ENCODE peak calls at places on chromosomes 11 and 22, in four cellular contexts. D is GM13976, L is lung, U is heart left ventricle. R is an unnamed sample.

GRCh38 chr11:40235841-40236240 is 1223.6 kb downstream of the LRRC4C start:
- DNase-seq in L (no peak), D (no peak), U (no peak), R (no peak)

GRCh38 chr11:104134760-104135159 is 29.2 kb downstream of the PDGFD start:
- DNase-seq in U (no peak), L (no peak), D (no peak), R (no peak)

GRCh38 chr11:119470316-119471266 is 47.6 kb upstream of the THY1 start:
- DNase-seq in L (no peak), U (no peak), D (no peak), R (no peak)

GRCh38 chr11:9784602-9785315 is 120.9 kb downstream of the SWAP70 start:
- DNase-seq in U (no peak), D (no peak), L (no peak), R (no peak)

GRCh38 chr11:57763568-57763967 is 2.0 kb downstream of the CTNND1 start:
- DNase-seq in D (no peak), U (no peak), L (no peak), R (no peak)

GRCh38 chr11:111387318-111387863 is 8.3 kb upstream of the POU2AF1 start:
- DNase-seq in L (peak), U (no peak), D (no peak), R (peak)

GRCh38 chr11:12248330-12248729 is 129.0 kb upstream of the PARVA start:
- DNase-seq in L (peak), U (peak), D (no peak), R (peak)

GRCh38 chr11:66346476-66347424 is 679 bp downstream of the B4GAT1 start:
- DNase-seq in U (no peak), L (no peak), D (no peak), R (peak)

GRCh38 chr11:95512177-95512576 is 277.4 kb downstream of the FAM76B start:
- DNase-seq in D (no peak), U (no peak), L (peak), R (no peak)

GRCh38 chr11:35555238-35555887 is 29.9 kb upstream of the PAMR1 start:
- DNase-seq in D (no peak), U (no peak), L (no peak), R (no peak)

GRCh38 chr11:115693002-115693401 is 188.8 kb upstream of the CADM1 start:
- DNase-seq in L (no peak), U (no peak), D (no peak), R (no peak)

GRCh38 chr22:29218758-29219408 is 13.2 kb downstream of the EMID1 start:
- DNase-seq in U (no peak), D (no peak), L (no peak), R (no peak)

GRCh38 chr22:41664951-41665350 is 23.7 kb downstream of the SNU13 start:
- DNase-seq in L (no peak), U (no peak), D (no peak), R (peak)

GRCh38 chr11:104570088-104570701 is 328.1 kb downstream of the CASP12 start:
- DNase-seq in D (no peak), L (no peak), U (no peak), R (no peak)

GRCh38 chr11:69831985-69832384 is 12.8 kb upstream of the FGF3 start:
- DNase-seq in U (no peak), L (no peak), D (no peak), R (no peak)

GRCh38 chr11:101442171-101442570 is 141.6 kb downstream of the TRPC6 start:
- DNase-seq in D (no peak), L (no peak), U (no peak), R (no peak)

GRCh38 chr22:35409783-35410662 is 10.1 kb downstream of the MCM5 start:
- DNase-seq in D (peak), U (peak), L (peak), R (no peak)

GRCh38 chr11:71240061-71240690 is 12.2 kb downstream of the SHANK2 start:
- DNase-seq in D (no peak), U (no peak), L (no peak), R (no peak)

GRCh38 chr11:12075822-12076821 is 34.3 kb upstream of the MICAL2 start:
- DNase-seq in D (no peak), U (no peak), L (peak), R (no peak)

GRCh38 chr22:47073101-47073500 is 310.7 kb downstream of the TBC1D22A start:
- DNase-seq in U (no peak), D (no peak), L (no peak), R (no peak)

GRCh38 chr11:43835104-43835503 is 45.5 kb upstream of the ALKBH3 start:
- DNase-seq in U (no peak), L (no peak), D (no peak), R (no peak)

GRCh38 chr22:39306456-39307361 is 12.7 kb downstream of the RPL3 start:
- DNase-seq in L (no peak), U (no peak), D (peak), R (no peak)

DNA sequence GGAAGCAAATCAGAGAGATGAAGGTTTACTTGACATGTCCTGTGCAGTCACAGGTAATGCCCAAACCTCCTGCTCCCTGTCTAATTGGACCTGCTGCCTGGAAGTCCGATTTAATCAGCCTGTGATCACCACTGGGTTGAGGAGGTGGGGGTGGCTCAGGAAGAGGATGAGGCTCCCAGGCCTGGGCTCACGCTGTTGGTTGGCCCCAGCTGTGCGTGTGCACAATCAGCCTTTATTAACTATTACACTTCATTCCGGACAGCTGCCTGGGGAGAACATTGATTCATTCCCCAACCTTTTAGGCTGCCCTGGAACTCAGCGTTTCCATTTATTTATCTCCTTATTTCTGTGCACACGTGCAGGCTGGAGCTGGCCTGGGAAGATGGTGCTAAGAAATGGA is 123.5 kb downstream of the DSCAML1 start:
- DNase-seq in L (no peak), D (no peak), U (no peak), R (no peak)
- TF ChIP-seq CTCF in L (no peak), D (no peak), U (no peak), R (no peak)

DNA sequence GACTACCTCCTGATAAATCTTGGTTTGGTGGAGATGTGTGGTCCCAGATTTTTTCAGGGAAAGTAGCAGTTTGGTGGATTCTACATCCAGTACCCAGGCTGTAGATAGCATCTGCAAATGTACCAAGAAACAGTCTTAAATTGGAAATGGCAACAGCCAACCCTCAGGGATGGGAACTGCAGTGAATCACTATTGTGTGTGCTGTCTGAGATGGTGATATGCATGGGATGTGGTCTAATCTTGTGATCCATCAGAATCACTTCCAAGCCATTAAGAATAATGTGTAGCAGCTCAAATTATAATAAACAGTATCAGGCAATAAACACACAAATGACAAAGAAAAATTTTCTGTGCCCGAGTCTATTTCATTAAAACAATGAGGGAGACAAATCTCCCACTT is 3.4 kb downstream of the OLFML1 start:
- DNase-seq in L (no peak), U (no peak), D (no peak), R (no peak)
- TF ChIP-seq CTCF in L (no peak), U (no peak), D (no peak), R (no peak)

GRCh38 chr11:120696597-120696996 is 185.0 kb downstream of the GRIK4 start:
- DNase-seq in U (no peak), L (no peak), D (no peak), R (no peak)
- TF ChIP-seq CTCF in U (no peak), L (no peak), D (no peak), R (no peak)

GRCh38 chr11:65060913-65061408 is 2.6 kb upstream of the NAALADL1 start:
- DNase-seq in D (no peak), U (no peak), L (no peak), R (no peak)
- TF ChIP-seq CTCF in D (no peak), U (no peak), L (no peak), R (no peak)

DNA sequence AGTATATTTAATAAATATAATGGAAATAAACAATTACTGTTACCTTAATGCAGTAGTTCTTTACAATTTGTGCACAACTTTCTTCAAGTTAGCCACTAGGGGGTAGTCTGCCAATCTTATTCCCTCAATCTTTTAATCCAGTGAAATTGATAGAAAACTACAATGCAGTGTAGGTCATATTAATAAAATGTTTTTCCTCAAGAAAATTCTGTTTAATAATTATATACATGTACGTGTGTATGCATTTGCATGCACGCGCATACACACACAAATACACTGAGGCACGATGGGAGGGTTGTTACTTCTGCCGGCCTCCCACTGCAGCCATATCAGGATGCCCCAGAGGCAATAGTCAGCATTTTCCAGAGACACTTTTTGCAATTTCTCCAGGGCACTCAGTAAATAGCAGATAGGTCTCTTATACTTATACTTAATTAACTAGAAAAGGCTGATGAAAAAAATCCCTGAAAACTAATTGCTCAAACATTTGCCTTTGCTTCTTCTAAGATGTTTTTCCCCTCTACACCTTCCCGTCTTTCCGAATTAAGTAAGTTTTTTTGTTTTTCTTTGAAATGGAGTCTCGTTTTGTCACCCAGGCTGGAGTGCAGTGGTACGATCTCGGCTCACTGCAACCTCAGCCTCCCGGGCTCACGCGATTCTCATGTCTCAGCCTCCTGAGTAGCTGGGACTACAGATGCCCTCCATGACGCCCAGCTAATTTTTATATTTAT is 3.1 kb downstream of the GAB2 start:
- DNase-seq in D (no peak), U (no peak), L (no peak), R (no peak)
- TF ChIP-seq CTCF in D (peak), U (peak), L (peak), R (peak)

GRCh38 chr22:44317886-44318637 is 5.3 kb upstream of the SHISAL1 start:
- DNase-seq in U (no peak), L (no peak), D (no peak), R (no peak)
- TF ChIP-seq CTCF in U (no peak), L (no peak), D (no peak), R (no peak)

DNA sequence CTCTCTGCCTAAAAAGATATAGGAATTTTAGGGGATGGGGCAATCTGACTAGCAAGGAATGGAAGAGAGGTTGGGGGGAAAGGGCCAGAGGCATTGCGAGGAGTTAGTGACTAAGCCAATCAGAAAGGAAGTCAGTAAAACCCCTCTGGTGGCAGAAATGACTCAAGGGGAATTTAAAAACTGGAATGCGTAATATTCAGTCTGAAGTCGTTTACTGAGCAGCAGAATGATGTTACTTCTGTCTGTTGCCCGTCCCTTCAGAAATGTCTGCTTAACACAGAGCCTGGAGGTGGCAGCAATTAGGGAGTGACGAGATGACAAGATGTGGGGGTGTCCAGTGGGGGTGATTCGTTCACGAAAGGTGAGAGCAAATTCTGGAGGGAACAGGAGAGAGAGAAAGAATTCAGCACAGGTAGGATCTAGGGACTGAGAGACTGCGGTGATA is 107.7 kb upstream of the CLMP start:
- DNase-seq in L (no peak), D (peak), U (no peak), R (no peak)
- TF ChIP-seq CTCF in L (no peak), D (no peak), U (no peak), R (no peak)

GRCh38 chr22:49905465-49905864 is 12.8 kb downstream of the ALG12 start:
- DNase-seq in D (no peak), U (no peak), L (no peak), R (no peak)
- TF ChIP-seq CTCF in D (no peak), U (no peak), L (no peak), R (no peak)

GRCh38 chr11:83219095-83219494 is 25.6 kb downstream of the ANKRD42 start:
- DNase-seq in D (no peak), U (no peak), L (no peak), R (peak)
- TF ChIP-seq CTCF in D (no peak), U (peak), L (no peak), R (no peak)